ENCODE peak calls at places on chromosomes 16 and 17, in six cellular contexts. B is astrocyte of the spinal cord, D is neural progenitor cell, C is DND-41, F is SK-N-SH, N is A549. V is an unnamed sample.

GRCh38 chr16:49899991-49900690 is 44.2 kb upstream of the ZNF423 start:
- DNase-seq in B (no peak), D (no peak), C (no peak), F (no peak), N (no peak), V (no peak)

GRCh38 chr17:83199500-83200201 is 120.2 kb downstream of the METRNL start:
- DNase-seq in B (peak), D (no peak), C (no peak), F (no peak), N (no peak), V (peak)

GRCh38 chr17:78381601-78382168 is 3.2 kb downstream of the PGS1 start:
- DNase-seq in B (peak), D (no peak), C (no peak), F (no peak), N (no peak), V (peak)

GRCh38 chr17:4230142-4230541 is 33.6 kb downstream of the ANKFY1 start:
- DNase-seq in B (peak), D (no peak), C (no peak), F (no peak), N (peak), V (peak)

GRCh38 chr16:11121909-11122692 is 133.9 kb downstream of the SOCS1 start:
- DNase-seq in B (no peak), D (no peak), C (no peak), F (peak), N (no peak), V (no peak)

GRCh38 chr16:46763147-46763546 is 15.0 kb upstream of the MYLK3 start:
- DNase-seq in B (no peak), D (no peak), C (no peak), F (no peak), N (no peak), V (no peak)

GRCh38 chr17:42565523-42566214 is 1.2 kb upstream of the MLX start:
- DNase-seq in B (no peak), D (no peak), C (no peak), F (no peak), N (no peak), V (no peak)

GRCh38 chr16:11009027-11009755 is 64.8 kb downstream of the CLEC16A start:
- DNase-seq in B (no peak), D (no peak), C (no peak), F (no peak), N (no peak), V (no peak)

GRCh38 chr16:66065869-66066403 is 300.6 kb upstream of the CDH5 start:
- DNase-seq in B (no peak), D (no peak), C (no peak), F (no peak), N (no peak), V (no peak)

GRCh38 chr17:31488264-31488981 is 96.9 kb downstream of the RAB11FIP4 start:
- DNase-seq in B (no peak), D (peak), C (no peak), F (peak), N (no peak), V (no peak)

GRCh38 chr16:78211951-78212350 is 112.5 kb downstream of the WWOX start:
- DNase-seq in B (no peak), D (no peak), C (no peak), F (no peak), N (peak), V (no peak)

GRCh38 chr17:27282054-27282501 is 11.8 kb upstream of the WSB1 start:
- DNase-seq in B (no peak), D (no peak), C (no peak), F (no peak), N (no peak), V (peak)

GRCh38 chr16:17556276-17557052 is 85.7 kb upstream of the XYLT1 start:
- DNase-seq in B (peak), D (peak), C (no peak), F (peak), N (peak), V (peak)

GRCh38 chr16:56311208-56312027 is 113.9 kb downstream of the AMFR start:
- DNase-seq in B (no peak), D (no peak), C (peak), F (no peak), N (no peak), V (no peak)

GRCh38 chr16:48384305-48384981 is 770 bp downstream of the SIAH1 start:
- DNase-seq in B (peak), D (peak), C (peak), F (peak), N (peak), V (peak)

GRCh38 chr17:33039874-33040273 is 48.2 kb downstream of the SPACA3 start:
- DNase-seq in B (no peak), D (no peak), C (no peak), F (no peak), N (peak), V (peak)

GRCh38 chr17:52648995-52649394 is 490.5 kb upstream of the CA10 start:
- DNase-seq in B (no peak), D (no peak), C (no peak), F (no peak), N (no peak), V (no peak)

GRCh38 chr17:38685485-38685884 is 10.7 kb upstream of the EPOP start:
- DNase-seq in B (no peak), D (no peak), C (no peak), F (no peak), N (no peak), V (no peak)

GRCh38 chr16:89188064-89188441 is 12.3 kb downstream of the SLC22A31 start:
- DNase-seq in B (no peak), D (peak), C (no peak), F (no peak), N (no peak), V (no peak)

GRCh38 chr17:63523256-63523869 is at the start of gene KCNH6:
- DNase-seq in B (no peak), D (peak), C (no peak), F (peak), N (no peak), V (no peak)

GRCh38 chr17:79757140-79757745 is 20.7 kb upstream of the CBX2 start:
- DNase-seq in B (no peak), D (no peak), C (no peak), F (no peak), N (no peak), V (no peak)

GRCh38 chr16:66741971-66742396 is 9.4 kb downstream of the DYNC1LI2 start:
- DNase-seq in B (no peak), D (no peak), C (no peak), F (no peak), N (no peak), V (peak)

GRCh38 chr17:48074322-48075054 is 26.3 kb downstream of the NFE2L1 start:
- DNase-seq in B (peak), D (peak), C (peak), F (peak), N (peak), V (peak)
- TF ChIP-seq CTCF in B (peak), D (peak), C (peak), F (peak), N (peak), V (peak)

GRCh38 chr17:7249830-7250229 is 1.7 kb downstream of the CTDNEP1 start:
- DNase-seq in B (no peak), D (no peak), C (no peak), F (no peak), N (no peak), V (no peak)
- H3K4me3 ChIP-seq in B (peak), D (peak), C (peak), F (peak), N (peak), V (peak)

GRCh38 chr16:3017806-3018506 is at the start of gene CLDN6:
- DNase-seq in B (no peak), D (peak), C (peak), F (peak), N (no peak), V (no peak)
- TF ChIP-seq CTCF in B (peak), D (peak), C (peak), F (peak), N (no peak), V (peak)

DNA sequence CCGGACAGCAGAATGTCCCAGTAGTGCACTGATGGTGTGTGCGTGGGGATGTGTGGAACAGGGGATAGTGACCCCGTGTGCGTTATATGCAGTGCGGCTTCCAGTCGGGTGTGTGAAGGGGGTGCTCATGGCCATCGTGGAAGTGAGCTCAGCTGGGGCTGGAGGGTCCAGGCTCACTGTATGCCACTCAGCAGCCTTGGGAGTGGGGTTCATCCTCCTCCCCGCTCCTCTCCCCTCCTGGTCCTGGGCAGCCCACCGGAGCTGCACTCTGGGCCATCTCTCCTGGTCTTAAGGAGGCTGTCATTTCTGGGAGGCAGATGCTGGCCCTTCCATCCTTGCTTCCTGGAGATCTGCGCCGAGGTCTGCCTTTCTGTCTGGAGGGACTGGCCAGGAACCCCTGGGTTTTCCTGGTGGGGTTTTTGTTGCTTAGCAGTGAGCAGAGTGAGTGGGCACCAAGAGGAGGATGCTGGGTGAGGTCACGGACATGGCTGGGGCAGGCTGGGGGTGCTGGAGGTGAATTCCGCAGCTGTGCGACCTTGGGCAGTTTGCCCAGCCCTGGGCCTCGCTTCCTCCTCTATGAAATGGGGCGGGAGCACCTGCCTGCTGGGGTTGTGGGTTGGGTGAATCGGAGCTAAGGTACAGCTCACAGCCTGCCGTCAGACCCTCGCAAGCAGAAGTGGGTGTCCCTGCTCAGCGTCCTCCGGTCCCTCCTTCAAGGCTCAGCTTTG is 164.1 kb downstream of the SEC14L1 start:
- DNase-seq in B (no peak), D (no peak), C (no peak), F (no peak), N (no peak), V (no peak)
- H3K4me3 ChIP-seq in B (no peak), D (no peak), C (no peak), F (no peak), N (no peak), V (no peak)

DNA sequence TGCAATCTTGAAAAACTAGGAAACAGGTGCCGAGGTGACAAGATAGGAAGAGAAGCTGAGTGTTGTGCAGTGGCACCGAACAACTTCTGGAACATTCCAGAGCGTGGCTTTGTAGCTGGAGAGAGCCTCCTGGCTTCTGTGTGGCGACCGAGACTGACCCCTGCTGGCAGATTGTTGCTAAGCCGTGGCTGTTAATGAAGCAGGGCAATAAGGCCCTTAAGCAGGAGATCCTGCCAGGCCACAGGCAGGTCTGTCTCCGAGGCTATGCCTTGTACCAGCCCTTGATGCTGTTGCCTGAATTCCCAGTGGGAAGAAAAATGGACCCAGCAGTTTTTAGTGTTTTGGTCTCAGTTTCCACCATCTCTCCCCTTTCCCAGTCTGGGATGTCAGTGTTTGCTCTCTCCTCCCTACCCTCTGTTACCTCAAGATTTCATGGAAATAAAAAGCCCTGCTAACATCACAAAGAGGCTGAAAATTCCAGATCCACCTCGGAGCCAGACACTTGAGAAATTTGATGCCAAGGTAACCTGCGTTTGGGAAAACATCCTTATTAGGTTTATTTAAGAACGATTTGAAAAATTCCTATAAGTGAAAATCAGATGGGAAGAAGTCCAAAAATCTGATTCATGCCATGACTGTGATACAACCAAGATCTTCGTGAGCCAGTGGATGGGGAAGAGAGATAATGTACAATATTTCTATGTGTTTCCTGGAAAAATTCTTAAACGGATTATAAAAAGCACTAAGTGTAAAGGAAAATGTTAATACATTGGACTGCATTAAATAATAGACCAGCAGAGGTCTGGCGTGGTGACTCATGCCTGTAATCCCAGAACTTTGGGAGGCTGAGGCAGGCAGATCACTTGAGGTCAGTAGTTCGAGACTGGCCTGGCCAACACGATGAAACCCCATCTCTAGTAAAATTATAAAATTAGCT is 265.1 kb downstream of the PRKCA start:
- DNase-seq in B (peak), D (peak), C (peak), F (peak), N (peak), V (peak)
- TF ChIP-seq CTCF in B (peak), D (peak), C (peak), F (peak), N (peak), V (peak)

GRCh38 chr17:67164298-67164697 is 80.7 kb downstream of the HELZ start:
- DNase-seq in B (no peak), D (no peak), C (no peak), F (no peak), N (no peak), V (no peak)
- H3K4me3 ChIP-seq in B (no peak), D (no peak), C (no peak), F (no peak), N (no peak), V (no peak)

GRCh38 chr17:18319604-18320256 is 4.6 kb downstream of the SMCR8 start:
- DNase-seq in B (peak), D (peak), C (peak), F (peak), N (peak), V (peak)
- TF ChIP-seq CTCF in B (peak), D (peak), C (peak), F (peak), N (peak), V (peak)

GRCh38 chr17:7263071-7263800 is 958 bp upstream of the CLDN7 start:
- DNase-seq in B (no peak), D (peak), C (no peak), F (peak), N (peak), V (no peak)
- H3K4me3 ChIP-seq in B (no peak), D (peak), C (no peak), F (no peak), N (no peak), V (no peak)

DNA sequence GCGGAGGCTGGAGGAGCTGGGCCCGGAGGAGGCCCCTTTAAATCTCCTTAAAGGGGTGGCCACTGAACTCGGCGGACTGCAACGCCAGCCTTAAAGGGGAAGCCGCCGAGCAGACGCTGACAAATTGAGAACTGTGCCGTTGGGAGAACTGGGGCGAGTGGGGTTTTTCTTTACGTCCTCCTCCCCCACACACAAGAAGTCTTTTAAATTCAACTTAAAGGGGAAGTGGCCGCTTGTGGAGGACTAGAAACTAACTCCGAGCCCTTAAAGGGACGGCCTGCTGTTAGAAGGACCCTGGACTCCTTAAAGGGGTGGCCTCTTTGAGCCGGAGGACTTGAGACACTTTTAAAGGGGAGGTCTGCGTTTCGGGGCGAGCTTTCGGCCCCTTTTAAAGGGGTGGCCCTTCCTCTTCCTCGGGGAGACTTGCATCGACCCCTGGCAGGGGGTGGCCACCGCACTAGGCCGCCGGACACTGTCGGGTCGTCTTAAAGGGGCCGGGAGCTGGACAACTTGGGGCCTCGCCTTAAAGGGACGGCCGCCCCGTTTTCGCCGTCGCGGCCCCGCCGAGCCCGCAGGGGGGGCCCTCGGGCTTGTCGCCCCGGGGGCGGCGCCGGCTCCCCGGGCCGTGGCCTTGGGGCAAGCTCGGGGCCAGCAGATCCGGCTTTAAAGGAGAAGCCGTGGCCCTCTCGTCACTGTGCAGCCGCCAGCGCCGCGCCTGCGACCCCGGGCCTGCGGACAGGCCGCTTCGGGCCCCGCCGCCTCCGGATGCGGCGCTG is 688 bp downstream of the FBRS start:
- DNase-seq in B (peak), D (peak), C (peak), F (peak), N (peak), V (peak)
- TF ChIP-seq CTCF in B (no peak), D (peak), C (peak), F (peak), N (peak), V (no peak)